ENCODE peak calls at places on chromosomes 7 and 10, in eight cellular contexts. L is IMR-90, W is spleen, V is RWPE2, K is prostate gland, X is left ventricle myocardium inferior, P is K562, A is A549. J is an unnamed sample.

GRCh38 chr10:121608669-121609190 is 10.5 kb upstream of the FGFR2 start:
- DNase-seq in L (no peak), V (no peak), W (peak; percentile 68), A (peak; percentile 60), X (peak; percentile 25), P (peak; percentile 66), K (no peak), J (peak; percentile 50)

GRCh38 chr7:155009570-155010157 is 6.7 kb upstream of the PAXIP1 start:
- DNase-seq in X (no peak), L (no peak), W (no peak), P (peak; percentile 47), V (no peak), A (peak; percentile 19), K (no peak), J (peak; percentile 19)

GRCh38 chr7:155282671-155283070 is 15.0 kb upstream of the INSIG1 start:
- DNase-seq in X (no peak), A (no peak), P (no peak), V (no peak), L (no peak), K (no peak), W (no peak), J (no peak)

GRCh38 chr7:73504920-73505319 is 17.2 kb downstream of the BAZ1B start:
- DNase-seq in X (no peak), L (no peak), W (no peak), V (no peak), A (no peak), P (no peak), K (no peak), J (no peak)

GRCh38 chr10:100979821-100980272 is 7.5 kb downstream of the MRPL43 start:
- DNase-seq in P (no peak), W (peak; percentile 56), V (no peak), L (no peak), K (no peak), A (no peak), X (no peak), J (no peak)

GRCh38 chr7:158067931-158068482 is 519.6 kb downstream of the PTPRN2 start:
- DNase-seq in L (no peak), W (peak; percentile 67), V (peak; percentile 46), K (no peak), X (no peak), A (no peak), P (no peak), J (no peak)

GRCh38 chr7:30596043-30596641 is 1.5 kb downstream of the GARS1 start:
- DNase-seq in X (no peak), L (peak; percentile 41), V (no peak), A (peak; percentile 25), K (no peak), W (no peak), P (peak; percentile 28), J (peak; percentile 19)

GRCh38 chr10:89278034-89278535 is 23.8 kb upstream of the IFIT2 start:
- DNase-seq in V (peak; percentile 87), L (peak; percentile 98), A (peak; percentile 79), K (peak; percentile 62), P (no peak), X (no peak), W (no peak), J (peak; percentile 41)

GRCh38 chr7:157688439-157689268 is 351.9 kb downstream of the DNAJB6 start:
- DNase-seq in L (no peak), K (no peak), X (no peak), P (no peak), V (no peak), W (peak; percentile 64), A (no peak), J (no peak)

GRCh38 chr7:13044309-13044708 is 356.9 kb downstream of the ARL4A start:
- DNase-seq in P (no peak), A (no peak), K (no peak), L (no peak), X (no peak), W (no peak), V (no peak), J (no peak)

GRCh38 chr7:37376386-37376785 is 72.3 kb downstream of the ELMO1 start:
- DNase-seq in W (no peak), A (no peak), P (no peak), X (no peak), K (no peak), L (no peak), V (no peak), J (no peak)

GRCh38 chr10:62554632-62555199 is 180.5 kb downstream of the ZNF365 start:
- DNase-seq in W (no peak), X (no peak), K (no peak), A (no peak), P (peak; percentile 33), V (no peak), L (peak; percentile 52), J (peak; percentile 16)

GRCh38 chr7:155283565-155284194 is 14.0 kb upstream of the INSIG1 start:
- DNase-seq in A (no peak), X (no peak), L (no peak), V (no peak), P (no peak), K (no peak), W (no peak), J (no peak)

GRCh38 chr10:116612107-116612506 is 8.6 kb upstream of the PNLIPRP2 start:
- DNase-seq in K (no peak), A (no peak), X (no peak), P (no peak), V (no peak), L (no peak), W (no peak), J (no peak)

GRCh38 chr7:129612112-129613015 is 844 bp downstream of the NRF1 start:
- DNase-seq in V (no peak), X (peak; percentile 44), K (peak; percentile 57), A (peak; percentile 23), P (no peak), L (peak; percentile 53), W (peak; percentile 90), J (peak; percentile 43)

GRCh38 chr7:44964384-44964830 is 14.4 kb downstream of the MYO1G start:
- DNase-seq in P (peak; percentile 42), X (no peak), A (peak; percentile 42), W (no peak), K (no peak), V (no peak), L (peak; percentile 28), J (peak; percentile 27)

GRCh38 chr10:101777085-101777856 is 1.4 kb upstream of the FGF8 start:
- DNase-seq in V (no peak), X (no peak), A (no peak), L (no peak), K (no peak), W (no peak), P (no peak), J (no peak)

GRCh38 chr7:26588511-26588910 is 275.9 kb downstream of the SKAP2 start:
- DNase-seq in P (no peak), V (no peak), A (no peak), L (no peak), W (no peak), K (no peak), X (no peak), J (no peak)

GRCh38 chr7:46569117-46569433 is 648.0 kb upstream of the IGFBP3 start:
- DNase-seq in A (no peak), X (no peak), L (no peak), V (no peak), K (no peak), W (no peak), P (no peak), J (peak; percentile 79)

GRCh38 chr7:133576769-133577168 is 323.9 kb downstream of the EXOC4 start:
- DNase-seq in X (no peak), K (no peak), V (no peak), A (no peak), P (no peak), L (no peak), W (no peak), J (no peak)

GRCh38 chr7:133572853-133573252 is 320.0 kb downstream of the EXOC4 start:
- DNase-seq in K (no peak), P (no peak), V (no peak), X (no peak), W (no peak), A (no peak), L (peak; percentile 25), J (no peak)

GRCh38 chr7:133572087-133572486 is 319.2 kb downstream of the EXOC4 start:
- DNase-seq in P (no peak), L (no peak), W (no peak), A (no peak), V (no peak), K (no peak), X (no peak), J (no peak)

GRCh38 chr7:133573554-133574265 is 320.8 kb downstream of the EXOC4 start:
- DNase-seq in K (no peak), X (no peak), L (no peak), A (no peak), V (no peak), W (no peak), P (no peak), J (no peak)

GRCh38 chr7:133575726-133576125 is 322.8 kb downstream of the EXOC4 start:
- DNase-seq in W (no peak), L (no peak), K (no peak), A (no peak), V (no peak), X (no peak), P (no peak), J (peak; percentile 45)
- H3K4me3 ChIP-seq in W (no peak overlapping the region), L (no peak overlapping the region), K (no peak overlapping the region), A (no peak overlapping the region), V (no peak overlapping the region), X (no peak overlapping the region), P (no peak overlapping the region), J (peak overlapping the region; percentile 10)

GRCh38 chr10:48535416-48536225 is 69.3 kb downstream of the ARHGAP22 start:
- DNase-seq in K (no peak), P (no peak), W (peak; percentile 57), V (no peak), L (no peak), A (no peak), X (no peak), J (no peak)
- TF ChIP-seq CTCF in K (no peak), P (peak; percentile 45), W (no peak), V (no peak), L (no peak), A (no peak), X (no peak), J (no peak)

GRCh38 chr10:71269301-71270288 is 49.5 kb upstream of the SLC29A3 start:
- DNase-seq in K (no peak), P (peak; percentile 53), W (no peak), L (peak; percentile 49), A (no peak), X (peak; percentile 52), V (no peak), J (no peak)

GRCh38 chr10:71268247-71268691 is 50.8 kb upstream of the SLC29A3 start:
- DNase-seq in P (no peak), K (no peak), V (no peak), A (peak; percentile 39), X (no peak), L (peak; percentile 63), W (no peak), J (peak; percentile 63)

GRCh38 chr10:71267508-71268240 is 51.4 kb upstream of the SLC29A3 start:
- DNase-seq in X (no peak), K (no peak), W (no peak), V (no peak), P (no peak), A (no peak), L (no peak), J (no peak)

GRCh38 chr10:71270301-71270777 is 48.7 kb upstream of the SLC29A3 start:
- DNase-seq in P (peak; percentile 80), L (peak; percentile 84), W (no peak), K (no peak), V (no peak), X (no peak), A (peak; percentile 91), J (peak; percentile 78)

GRCh38 chr10:71268751-71269150 is 50.3 kb upstream of the SLC29A3 start:
- DNase-seq in X (peak; percentile 77), A (no peak), L (peak; percentile 44), P (no peak), V (no peak), W (no peak), K (no peak), J (no peak)
- H3K4me1 ChIP-seq in X (peaks cover 87% of the 10 kb centered on the region), A (peaks cover 18% of the 10 kb centered on the region), L (peaks cover 34% of the 10 kb centered on the region), P (peaks cover 34% of the 10 kb centered on the region), V (peaks cover 12% of the 10 kb centered on the region), W (peaks cover 36% of the 10 kb centered on the region), K (no peaks in the 10 kb centered on the region), J (peaks cover 80% of the 10 kb centered on the region)

GRCh38 chr7:50671397-50671796 is 106.2 kb upstream of the DDC start:
- DNase-seq in V (no peak), P (no peak), W (no peak), L (no peak), K (no peak), X (no peak), A (no peak), J (no peak)
- H3K4me3 ChIP-seq in V (no peak overlapping the region), P (no peak overlapping the region), W (no peak overlapping the region), L (no peak overlapping the region), K (no peak overlapping the region), X (no peak overlapping the region), A (no peak overlapping the region), J (no peak overlapping the region)

J was measured in BE2C.